ENCODE peak calls at places on chromosome 3, in four cellular contexts. D is CD8-positive, alpha-beta T cell; F is heart left ventricle; E is hepatocyte. N is an unnamed sample.

GRCh38 chr3:124837730-124838186 is 49.4 kb downstream of the ITGB5 start:
- DNase-seq in D (no peak), F (peak), E (peak), N (peak)

GRCh38 chr3:4061854-4062360 is 241.3 kb upstream of the SETMAR start:
- DNase-seq in D (no peak), F (no peak), E (no peak), N (no peak)

GRCh38 chr3:9951598-9951961 is 628 bp downstream of the PRRT3 start:
- DNase-seq in D (no peak), F (no peak), E (no peak), N (no peak)

GRCh38 chr3:50345586-50345985 is at the start of gene ZMYND10:
- DNase-seq in D (peak), F (peak), E (peak), N (peak)

GRCh38 chr3:193897288-193897687 is 238.7 kb upstream of the HES1 start:
- DNase-seq in D (no peak), F (peak), E (no peak), N (no peak)

GRCh38 chr3:119349353-119349752 is 55.2 kb downstream of the ARHGAP31 start:
- DNase-seq in D (no peak), F (no peak), E (no peak), N (no peak)

GRCh38 chr3:179156775-179157174 is 8.6 kb downstream of the PIK3CA start:
- DNase-seq in D (no peak), F (no peak), E (no peak), N (no peak)

GRCh38 chr3:24377218-24377993 is 117.2 kb downstream of the THRB start:
- DNase-seq in D (no peak), F (no peak), E (no peak), N (no peak)

GRCh38 chr3:13566769-13567310 is 17.9 kb downstream of the FBLN2 start:
- DNase-seq in D (no peak), F (no peak), E (no peak), N (no peak)

DNA sequence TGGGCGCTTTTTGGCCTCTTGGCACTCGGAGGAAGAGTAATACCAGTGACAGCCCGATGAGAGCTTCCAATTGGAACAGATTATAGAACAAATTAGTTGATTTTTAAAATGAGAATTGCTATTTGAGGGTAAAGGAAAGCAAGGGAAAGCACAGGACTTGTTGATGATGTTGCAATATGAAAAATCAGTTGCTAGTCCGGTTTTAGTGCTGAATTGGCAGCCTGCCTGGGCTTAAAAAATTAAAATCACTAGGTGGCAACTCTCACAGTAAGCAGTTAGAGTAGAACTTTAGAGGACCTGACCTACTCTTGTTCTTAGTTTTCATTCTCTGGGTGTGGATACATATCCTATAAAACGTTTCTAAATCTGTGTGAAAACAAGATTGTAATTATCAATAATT is 2.1 kb upstream of the SCAANT1 start:
- DNase-seq in D (no peak), F (peak), E (no peak), N (peak)
- TF ChIP-seq CTCF in D (no peak), F (no peak), E (no peak), N (no peak)

GRCh38 chr3:21220944-21221343 is 530.1 kb downstream of the ZNF385D start:
- DNase-seq in D (no peak), F (no peak), E (no peak), N (no peak)

DNA sequence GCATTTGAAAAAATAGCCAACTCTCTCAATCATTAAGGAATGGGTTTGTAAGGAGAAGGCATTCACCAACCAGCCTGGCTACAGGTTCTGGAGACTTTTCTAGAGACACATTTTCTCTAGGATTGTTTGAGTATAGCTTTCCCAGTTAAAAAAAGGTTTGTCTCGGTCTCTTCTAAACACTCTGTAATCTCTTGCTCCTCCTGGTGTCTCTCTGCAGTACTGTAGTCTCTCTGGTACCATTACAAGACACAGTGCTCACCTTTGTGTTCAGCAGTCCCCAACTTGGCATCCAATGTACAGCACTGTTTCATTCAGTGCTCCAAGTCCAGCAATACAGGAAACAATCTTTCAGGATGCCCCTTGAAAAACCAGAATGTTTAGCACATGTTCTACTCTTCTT is 534.4 kb downstream of the ZNF385D start:
- DNase-seq in D (no peak), F (no peak), E (no peak), N (no peak)
- TF ChIP-seq CTCF in D (no peak), F (peak), E (no peak), N (no peak)

DNA sequence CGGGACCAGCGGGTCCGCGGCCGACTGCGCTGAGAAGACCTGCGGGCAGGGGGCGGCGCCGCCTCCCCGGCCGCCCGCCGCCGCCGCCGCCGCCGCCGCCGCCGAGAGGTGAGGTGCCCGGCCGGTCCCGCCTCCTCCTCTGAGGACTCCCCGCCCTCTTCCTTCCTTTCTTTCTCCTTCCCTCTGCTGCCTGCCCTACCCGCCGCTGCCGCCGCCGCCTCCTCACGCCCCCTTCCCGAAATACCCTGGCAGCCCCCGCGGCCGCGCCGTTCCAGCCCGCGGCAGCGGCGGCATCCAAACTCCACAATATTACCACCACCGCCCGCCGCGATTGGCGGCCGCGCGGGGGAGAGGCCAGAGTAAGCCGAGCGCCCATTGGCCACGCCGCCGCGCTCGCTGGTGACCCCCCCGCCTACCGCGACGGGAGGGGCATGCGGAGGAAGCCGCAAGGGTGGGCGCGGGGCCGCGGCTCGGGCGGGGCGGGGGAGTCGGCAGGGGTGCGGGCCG is 61.8 kb upstream of the ANKRD28 start:
- DNase-seq in D (peak), F (peak), E (peak), N (peak)
- TF ChIP-seq CTCF in D (no peak), F (no peak), E (no peak), N (no peak)

DNA sequence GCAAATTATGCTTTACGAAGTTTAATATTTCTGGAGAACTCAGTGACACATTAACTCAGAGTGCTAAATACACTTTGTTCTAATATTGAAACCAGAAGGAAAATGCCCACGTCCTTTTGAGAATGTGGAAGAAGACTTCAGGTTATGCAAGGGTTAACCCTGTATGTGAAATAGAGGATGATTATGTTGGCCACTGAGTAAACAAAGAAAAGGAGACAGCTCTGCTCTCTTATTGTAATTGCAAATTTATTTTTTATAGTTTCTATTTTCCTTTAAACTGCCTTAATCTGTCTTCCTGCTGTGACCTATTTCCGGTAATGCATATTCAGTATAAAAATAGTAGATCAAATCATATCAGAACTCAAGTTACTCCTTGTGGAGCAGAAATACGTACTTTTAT is 1239.2 kb downstream of the ROBO2 start:
- DNase-seq in D (no peak), F (no peak), E (no peak), N (no peak)
- TF ChIP-seq CTCF in D (no peak), F (no peak), E (no peak), N (no peak)

GRCh38 chr3:123295901-123296250 is 94.1 kb downstream of the SEC22A start:
- DNase-seq in D (no peak), F (no peak), E (no peak), N (no peak)

GRCh38 chr3:123296261-123296660 is 94.5 kb downstream of the SEC22A start:
- DNase-seq in D (no peak), F (no peak), E (no peak), N (no peak)

GRCh38 chr3:123296836-123297626 is 95.3 kb downstream of the SEC22A start:
- DNase-seq in D (no peak), F (no peak), E (no peak), N (no peak)

GRCh38 chr3:123298903-123299302 is 97.2 kb downstream of the SEC22A start:
- DNase-seq in D (no peak), F (no peak), E (no peak), N (no peak)

DNA sequence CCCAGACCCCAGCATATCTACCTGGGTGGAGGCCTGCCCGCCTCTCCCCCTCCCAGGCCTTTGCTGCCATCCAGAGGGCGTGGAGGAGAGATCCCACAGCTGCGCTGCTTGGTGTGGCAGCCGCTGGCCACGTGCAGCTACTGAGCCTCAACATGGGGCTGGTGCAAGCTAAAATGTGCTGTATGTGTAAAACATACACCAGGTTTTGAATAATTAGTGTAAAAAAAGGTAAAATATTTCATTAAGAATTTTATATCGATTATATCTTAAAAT is 95.8 kb downstream of the SEC22A start:
- DNase-seq in D (no peak), F (no peak), E (no peak), N (no peak)
- TF ChIP-seq CTCF in D (no peak), F (no peak), E (no peak), N (no peak)

GRCh38 chr3:32110233-32110760 is 3.9 kb downstream of the GPD1L start:
- DNase-seq in D (no peak), F (no peak), E (no peak), N (no peak)

GRCh38 chr3:32111560-32111959 is 5.1 kb downstream of the GPD1L start:
- DNase-seq in D (no peak), F (no peak), E (no peak), N (no peak)

GRCh38 chr3:32106132-32106928 is at the start of gene GPD1L:
- DNase-seq in D (peak), F (peak), E (peak), N (peak)

GRCh38 chr3:32106929-32107362 is 526 bp downstream of the GPD1L start:
- DNase-seq in D (peak), F (peak), E (peak), N (peak)

DNA sequence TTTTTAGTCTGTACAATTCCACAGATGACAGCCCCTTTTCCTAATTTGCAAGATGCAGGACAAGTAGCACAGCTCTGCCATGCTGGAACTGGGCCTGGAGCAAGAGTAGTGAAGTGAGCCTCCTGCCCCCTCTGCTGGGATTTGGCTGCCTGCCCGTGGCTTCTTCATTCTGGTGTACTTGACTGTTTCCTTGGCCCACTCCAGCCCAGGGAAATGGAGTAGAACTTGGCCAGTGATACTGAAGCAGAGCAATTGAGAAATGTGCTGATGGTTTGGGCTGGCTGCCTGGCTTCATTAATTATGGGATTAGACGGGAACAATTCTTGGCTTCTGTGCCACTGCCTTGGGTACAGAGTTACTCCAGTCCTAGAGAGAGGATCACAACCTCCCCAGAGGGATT is 2.8 kb downstream of the GPD1L start:
- DNase-seq in D (no peak), F (peak), E (peak), N (no peak)
- TF ChIP-seq CTCF in D (no peak), F (no peak), E (no peak), N (no peak)

GRCh38 chr3:183503738-183504137 is 51.8 kb downstream of the KLHL6 start:
- DNase-seq in D (no peak), F (no peak), E (no peak), N (no peak)
- TF ChIP-seq CTCF in D (no peak), F (no peak), E (no peak), N (no peak)

GRCh38 chr3:156107504-156107903 is 12.9 kb upstream of the KCNAB1 start:
- DNase-seq in D (no peak), F (no peak), E (no peak), N (no peak)

GRCh38 chr3:156109989-156110388 is 10.4 kb upstream of the KCNAB1 start:
- DNase-seq in D (no peak), F (no peak), E (no peak), N (no peak)

GRCh38 chr3:156102267-156102912 is 18.0 kb upstream of the KCNAB1 start:
- DNase-seq in D (no peak), F (no peak), E (no peak), N (no peak)

DNA sequence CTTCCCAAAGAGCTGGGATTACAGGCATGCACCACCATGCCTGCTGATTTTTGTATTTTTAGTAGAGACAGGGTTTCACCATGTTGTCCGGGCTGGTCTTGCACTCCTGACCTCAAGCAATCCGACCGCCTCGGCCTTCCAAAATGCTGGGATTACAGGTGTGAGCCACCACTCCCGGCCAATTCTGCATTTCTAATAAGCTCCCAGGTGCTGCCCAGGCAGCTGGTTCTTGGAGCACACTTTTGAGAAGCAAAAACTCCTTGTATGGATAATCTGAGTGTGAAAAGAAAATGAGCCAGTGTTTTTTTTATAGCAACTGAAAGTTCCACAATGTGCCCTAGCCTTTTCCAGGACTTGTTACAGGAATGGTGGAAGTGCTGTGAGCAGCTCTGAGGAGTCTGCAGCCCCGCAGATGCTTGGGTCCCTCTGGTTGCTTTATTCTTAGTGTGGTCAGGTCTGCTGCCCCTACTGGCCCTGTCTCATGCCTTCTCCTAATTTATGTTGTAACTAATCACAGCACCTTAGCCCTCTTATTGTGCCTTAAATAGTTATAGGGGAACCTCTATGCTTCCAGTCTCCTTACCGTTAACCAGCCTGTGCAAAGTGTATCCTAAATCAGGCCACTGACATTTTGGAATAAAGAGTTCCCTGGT is 13.5 kb upstream of the KCNAB1 start:
- DNase-seq in D (no peak), F (no peak), E (no peak), N (no peak)
- TF ChIP-seq CTCF in D (no peak), F (peak), E (no peak), N (no peak)

N was measured in RWPE1.